ENCODE peak calls at places on chromosomes 2 and 18, in four cellular contexts. Z is MM.1S, N is NB4, B is brain microvascular endothelial cell. Q is an unnamed sample.
A peak's percentile ranks its signal among the peaks of the same experiment; 100 is the strongest.

GRCh38 chr2:89833780-89834117 is 1142.3 kb downstream of the RPIA start:
- DNase-seq in Z (no peak), N (peak; percentile 47), B (no peak), Q (no peak)

GRCh38 chr2:96499061-96499960 is 5.8 kb downstream of the NEURL3 start:
- DNase-seq in Z (no peak), N (no peak), B (no peak), Q (no peak)

GRCh38 chr2:172253190-172254052 is 150.7 kb upstream of the DLX2 start:
- DNase-seq in Z (no peak), N (peak; percentile 97), B (peak; percentile 99), Q (peak; percentile 97)

GRCh38 chr2:5290911-5291546 is 401.2 kb upstream of the SOX11 start:
- DNase-seq in Z (no peak), N (peak; percentile 16), B (peak; percentile 24), Q (no peak)

GRCh38 chr2:40844353-40845277 is 392.7 kb upstream of the SLC8A1 start:
- DNase-seq in Z (no peak), N (peak; percentile 22), B (no peak), Q (no peak)

GRCh38 chr2:75595541-75596395 is 35.0 kb upstream of the EVA1A start:
- DNase-seq in Z (no peak), N (no peak), B (peak; percentile 75), Q (peak; percentile 96)

GRCh38 chr2:211103989-211104388 is 547.6 kb downstream of the CPS1 start:
- DNase-seq in Z (no peak), N (no peak), B (peak; percentile 24), Q (no peak)

GRCh38 chr18:76727589-76727988 is 94.8 kb upstream of the ZNF236 start:
- DNase-seq in Z (no peak), N (no peak), B (no peak), Q (no peak)

GRCh38 chr2:121710470-121711170 is 26.1 kb downstream of the NIFK start:
- DNase-seq in Z (no peak), N (no peak), B (no peak), Q (no peak)

GRCh38 chr18:59631583-59632181 is 65.5 kb downstream of the CCBE1 start:
- DNase-seq in Z (no peak), N (peak; percentile 14), B (no peak), Q (no peak)

GRCh38 chr2:8394131-8394530 is 287.7 kb upstream of the ID2 start:
- DNase-seq in Z (no peak), N (peak; percentile 69), B (no peak), Q (no peak)

GRCh38 chr2:189092936-189093335 is 86.6 kb downstream of the COL5A2 start:
- DNase-seq in Z (no peak), N (no peak), B (peak; percentile 68), Q (no peak)

GRCh38 chr2:217847106-217847505 is 155.7 kb downstream of the TNS1 start:
- DNase-seq in Z (no peak), N (no peak), B (no peak), Q (no peak)

GRCh38 chr2:29317801-29318485 is 202.7 kb downstream of the CLIP4 start:
- DNase-seq in Z (no peak), N (peak; percentile 58), B (no peak), Q (no peak)

GRCh38 chr18:50061876-50062517 is 132.9 kb downstream of the MYO5B start:
- DNase-seq in Z (no peak), N (no peak), B (no peak), Q (no peak)

GRCh38 chr2:241556734-241557133 is 1.8 kb upstream of the BOK start:
- DNase-seq in Z (no peak), N (no peak), B (no peak), Q (no peak)

GRCh38 chr2:121185571-121186074 is 99.4 kb downstream of the TFCP2L1 start:
- DNase-seq in Z (no peak), N (peak; percentile 33), B (no peak), Q (no peak)

GRCh38 chr18:68772268-68772667 is 25.6 kb upstream of the CCDC102B start:
- DNase-seq in Z (no peak), N (no peak), B (no peak), Q (no peak)
- TF ChIP-seq CTCF in Z (no peak), N (no peak), B (no peak), Q (no peak)

DNA sequence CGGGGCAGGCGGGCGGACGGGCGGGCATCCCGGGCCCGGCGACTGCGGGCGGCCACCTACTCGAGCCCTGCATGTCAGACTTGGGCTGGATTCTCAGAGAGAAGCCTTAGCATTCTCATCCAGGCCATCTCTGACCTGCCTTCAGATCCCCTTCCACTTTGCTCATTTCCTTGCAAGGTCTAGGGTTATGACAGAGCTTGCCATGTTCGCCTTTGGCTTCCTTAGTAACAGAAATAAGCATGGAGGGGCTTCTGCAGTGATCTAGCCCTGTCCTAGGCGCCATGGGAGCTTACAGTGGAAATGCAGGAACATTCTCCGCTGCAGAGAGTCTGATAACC is 610 bp upstream of the ACVR1 start:
- DNase-seq in Z (no peak), N (no peak), B (no peak), Q (no peak)
- TF ChIP-seq CTCF in Z (no peak), N (no peak), B (no peak), Q (no peak)

DNA sequence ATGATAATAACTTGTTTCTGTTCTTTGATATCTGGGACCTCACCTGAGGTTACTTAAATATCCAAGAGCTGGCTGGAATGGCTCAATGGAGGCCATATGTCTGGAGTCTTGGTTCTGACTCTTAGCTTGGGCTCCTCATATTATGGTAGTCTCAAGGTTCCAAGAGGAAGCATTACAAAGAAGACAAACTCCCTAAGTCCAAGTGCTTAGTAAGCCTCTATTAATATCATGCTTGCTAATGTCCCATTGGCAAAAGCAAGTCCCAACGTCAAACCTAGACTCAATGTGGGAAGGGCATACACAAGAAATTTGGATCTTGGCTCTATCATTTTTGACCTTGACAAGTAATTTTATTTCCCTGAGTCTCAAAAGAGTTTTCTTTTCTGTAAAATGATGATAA is 49.2 kb upstream of the SPOPL start:
- DNase-seq in Z (no peak), N (no peak), B (no peak), Q (no peak)
- TF ChIP-seq CTCF in Z (no peak), N (no peak), B (no peak), Q (no peak)

DNA sequence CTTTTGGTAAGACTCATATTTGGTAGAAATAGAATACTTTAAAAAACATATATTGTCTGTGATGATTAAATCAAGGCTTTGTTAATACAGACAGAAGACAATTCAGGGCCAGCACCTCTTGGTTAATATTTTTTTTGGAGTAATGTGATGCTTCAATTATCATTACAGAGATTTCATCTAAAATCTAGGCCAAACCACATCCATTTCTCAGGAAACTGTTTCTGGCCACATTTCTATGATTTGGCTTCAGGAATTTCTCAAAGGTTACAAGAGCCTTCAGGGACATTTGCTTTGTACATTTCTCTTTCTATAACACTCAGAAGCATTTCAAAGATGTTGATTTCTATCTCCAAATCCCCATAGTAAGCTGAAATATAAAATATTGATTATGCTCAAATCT is 614.9 kb downstream of the LRP1B start:
- DNase-seq in Z (no peak), N (no peak), B (no peak), Q (no peak)
- TF ChIP-seq CTCF in Z (no peak), N (no peak), B (no peak), Q (no peak)

GRCh38 chr2:48452108-48452507 is 77.8 kb upstream of the STON1 start:
- DNase-seq in Z (no peak), N (no peak), B (no peak), Q (no peak)

GRCh38 chr2:48457227-48457626 is 72.7 kb upstream of the STON1 start:
- DNase-seq in Z (no peak), N (no peak), B (no peak), Q (no peak)

GRCh38 chr2:48450936-48451602 is 78.9 kb upstream of the STON1 start:
- DNase-seq in Z (no peak), N (no peak), B (no peak), Q (no peak)

GRCh38 chr2:48450256-48450655 is 79.7 kb upstream of the STON1 start:
- DNase-seq in Z (no peak), N (no peak), B (no peak), Q (no peak)

GRCh38 chr2:48454504-48454903 is 75.5 kb upstream of the STON1 start:
- DNase-seq in Z (no peak), N (peak; percentile 89), B (no peak), Q (no peak)
- TF ChIP-seq CTCF in Z (no peak), N (no peak), B (no peak), Q (no peak)

GRCh38 chr2:36695746-36696415 is 626 bp upstream of the VIT start:
- DNase-seq in Z (no peak), N (peak; percentile 74), B (peak; percentile 34), Q (no peak)
- TF ChIP-seq CTCF in Z (no peak), N (peak; percentile 25), B (peak; percentile 65), Q (peak; percentile 25)

DNA sequence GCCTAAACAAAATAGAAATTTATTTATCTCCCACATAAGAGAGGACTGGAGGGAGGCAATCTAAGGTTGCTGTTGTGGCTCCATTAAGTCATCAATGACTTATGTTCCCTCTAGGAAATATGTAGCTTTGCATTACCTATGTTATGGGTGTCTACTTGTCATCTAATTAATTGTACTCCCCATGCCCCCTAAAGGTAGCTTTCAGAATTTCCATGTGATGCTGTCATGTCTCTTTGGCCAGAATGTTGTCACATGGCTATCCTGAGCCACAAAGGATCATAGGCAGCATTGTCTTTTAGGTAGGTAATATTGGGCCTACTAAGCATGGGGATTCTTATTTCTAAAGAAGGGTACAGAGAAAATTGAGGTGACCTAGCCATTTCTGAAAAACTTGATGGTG is 935.6 kb upstream of the FANCL start:
- DNase-seq in Z (peak; percentile 27), N (peak; percentile 14), B (no peak), Q (no peak)
- TF ChIP-seq CTCF in Z (no peak), N (peak; percentile 10), B (no peak), Q (no peak)

DNA sequence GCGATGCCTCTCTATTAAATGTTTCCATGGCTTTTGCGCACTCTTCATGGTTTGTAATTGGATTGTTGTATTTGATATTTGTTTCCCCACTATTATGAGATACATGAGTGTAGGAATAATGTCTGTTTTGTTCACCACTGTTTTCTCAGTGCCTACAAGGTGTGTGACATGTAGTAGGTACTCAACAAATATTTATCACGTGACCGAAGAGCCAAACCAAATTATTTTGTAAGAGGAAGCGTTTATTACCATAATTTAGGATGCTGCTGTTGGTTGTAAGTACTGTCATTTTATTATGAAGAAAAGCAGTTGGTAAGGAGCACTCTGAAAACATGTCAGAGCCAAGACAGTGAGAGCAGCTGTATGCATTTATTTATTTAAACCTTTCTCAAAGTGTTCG is 32.2 kb upstream of the CTLA4 start:
- DNase-seq in Z (no peak), N (no peak), B (no peak), Q (no peak)
- TF ChIP-seq CTCF in Z (no peak), N (no peak), B (no peak), Q (no peak)

DNA sequence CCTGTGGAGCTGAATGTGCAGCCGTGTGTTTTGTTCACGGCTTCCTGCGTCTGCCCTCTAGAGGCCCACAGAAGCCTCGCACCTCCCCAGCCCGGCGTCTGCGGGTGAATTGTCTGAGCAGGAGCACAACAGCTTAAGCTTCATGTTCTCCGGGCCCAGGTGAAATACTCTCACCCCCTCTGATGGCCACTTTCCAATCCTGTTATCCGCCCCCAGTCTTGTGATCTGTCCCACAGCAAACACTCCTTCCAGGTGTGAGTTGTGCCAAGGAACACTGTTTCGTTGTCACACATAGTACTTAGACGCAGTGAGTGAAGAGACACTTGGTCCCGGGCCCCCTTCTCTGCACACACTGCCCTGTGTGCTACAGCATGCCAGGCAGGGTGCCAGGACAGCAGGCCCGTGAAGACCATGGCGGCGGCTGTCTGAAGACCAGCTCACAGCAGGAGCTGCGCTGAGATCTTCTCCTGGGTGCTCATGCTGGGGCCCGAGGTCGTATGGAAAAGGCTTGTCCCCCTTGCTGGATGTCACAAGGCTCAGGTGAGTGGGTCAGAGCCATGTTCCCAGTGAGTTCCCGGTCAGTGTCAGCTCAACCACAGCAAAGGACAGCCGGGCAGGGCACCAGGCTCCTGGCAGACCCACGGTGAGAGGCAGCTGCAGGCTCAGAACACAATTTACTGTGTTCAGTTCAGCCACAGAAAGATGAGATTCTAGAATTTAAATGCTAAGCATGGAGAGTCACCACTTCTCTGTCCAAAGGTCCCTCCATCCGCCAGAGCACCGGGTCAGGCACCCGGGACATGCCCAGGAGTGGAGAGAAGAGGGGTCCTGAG is 6.8 kb upstream of the PXDN start:
- DNase-seq in Z (peak; percentile 46), N (peak; percentile 72), B (peak; percentile 75), Q (no peak)
- TF ChIP-seq CTCF in Z (peak; percentile 29), N (peak; percentile 94), B (peak; percentile 96), Q (peak; percentile 93)